ENCODE peak calls at places on chromosomes 4 and X, in ten cellular contexts. One of them, this sample, is unnamed. For H3K9me3, the result is how much of the 10 kb centered on the place peaks cover.

GRCh38 chr4:174136013-174136412 is 147.5 kb downstream of the FBXO8 start:
- DNase-seq in psoas muscle: no peak
- DNase-seq in cardiac muscle cell: peak
- DNase-seq in effector memory CD4-positive, alpha-beta T cell: no peak
- DNase-seq in breast epithelium: no peak
- DNase-seq in CD8-positive, alpha-beta T cell: no peak
- DNase-seq in uterus: no peak
- DNase-seq in CD8-positive, alpha-beta memory T cell: no peak
- DNase-seq in adrenal gland: peak
- DNase-seq in AG04450: no peak
- DNase-seq in this sample: no peak

GRCh38 chr4:173503330-173504180 is 26.5 kb downstream of the HAND2 start:
- DNase-seq in CD8-positive, alpha-beta T cell: no peak
- DNase-seq in effector memory CD4-positive, alpha-beta T cell: no peak
- DNase-seq in uterus: no peak
- DNase-seq in cardiac muscle cell: no peak
- DNase-seq in psoas muscle: no peak
- DNase-seq in breast epithelium: no peak
- DNase-seq in CD8-positive, alpha-beta memory T cell: no peak
- DNase-seq in adrenal gland: no peak
- DNase-seq in AG04450: no peak
- DNase-seq in this sample: no peak

GRCh38 chrX:50106051-50106450 is 94.8 kb downstream of the AKAP4 start:
- DNase-seq in adrenal gland: peak
- DNase-seq in CD8-positive, alpha-beta T cell: no peak
- DNase-seq in uterus: no peak
- DNase-seq in psoas muscle: no peak
- DNase-seq in breast epithelium: no peak
- DNase-seq in AG04450: no peak
- DNase-seq in effector memory CD4-positive, alpha-beta T cell: no peak
- DNase-seq in CD8-positive, alpha-beta memory T cell: no peak
- DNase-seq in cardiac muscle cell: no peak
- DNase-seq in this sample: no peak

GRCh38 chr4:76895619-76896018 is 2.3 kb downstream of the SOWAHB start:
- DNase-seq in CD8-positive, alpha-beta T cell: no peak
- DNase-seq in uterus: no peak
- DNase-seq in cardiac muscle cell: no peak
- DNase-seq in psoas muscle: no peak
- DNase-seq in breast epithelium: no peak
- DNase-seq in AG04450: no peak
- DNase-seq in CD8-positive, alpha-beta memory T cell: no peak
- DNase-seq in adrenal gland: no peak
- DNase-seq in effector memory CD4-positive, alpha-beta T cell: no peak
- DNase-seq in this sample: no peak

GRCh38 chrX:115233497-115234219 is at the start of gene LRCH2:
- DNase-seq in AG04450: peak
- DNase-seq in psoas muscle: peak
- DNase-seq in uterus: peak
- DNase-seq in CD8-positive, alpha-beta memory T cell: no peak
- DNase-seq in cardiac muscle cell: peak
- DNase-seq in adrenal gland: peak
- DNase-seq in CD8-positive, alpha-beta T cell: no peak
- DNase-seq in breast epithelium: no peak
- DNase-seq in effector memory CD4-positive, alpha-beta T cell: no peak
- DNase-seq in this sample: no peak

GRCh38 chrX:18793601-18794089 is 86.2 kb downstream of the PPEF1 start:
- DNase-seq in breast epithelium: no peak
- DNase-seq in effector memory CD4-positive, alpha-beta T cell: no peak
- DNase-seq in cardiac muscle cell: no peak
- DNase-seq in psoas muscle: no peak
- DNase-seq in AG04450: no peak
- DNase-seq in CD8-positive, alpha-beta T cell: no peak
- DNase-seq in uterus: no peak
- DNase-seq in adrenal gland: no peak
- DNase-seq in CD8-positive, alpha-beta memory T cell: no peak
- DNase-seq in this sample: no peak

GRCh38 chr4:6971536-6972374 is 62.1 kb downstream of the TBC1D14 start:
- DNase-seq in AG04450: no peak
- DNase-seq in uterus: no peak
- DNase-seq in effector memory CD4-positive, alpha-beta T cell: no peak
- DNase-seq in cardiac muscle cell: no peak
- DNase-seq in psoas muscle: no peak
- DNase-seq in adrenal gland: peak
- DNase-seq in CD8-positive, alpha-beta T cell: no peak
- DNase-seq in breast epithelium: no peak
- DNase-seq in CD8-positive, alpha-beta memory T cell: no peak
- DNase-seq in this sample: no peak

GRCh38 chrX:13121020-13121419 is 76.6 kb upstream of the FAM9C start:
- DNase-seq in breast epithelium: no peak
- DNase-seq in cardiac muscle cell: no peak
- DNase-seq in CD8-positive, alpha-beta memory T cell: no peak
- DNase-seq in uterus: no peak
- DNase-seq in adrenal gland: no peak
- DNase-seq in psoas muscle: no peak
- DNase-seq in effector memory CD4-positive, alpha-beta T cell: no peak
- DNase-seq in CD8-positive, alpha-beta T cell: no peak
- DNase-seq in AG04450: no peak
- DNase-seq in this sample: no peak

GRCh38 chr4:61911313-61911756 is 711.2 kb downstream of the ADGRL3 start:
- DNase-seq in AG04450: no peak
- DNase-seq in effector memory CD4-positive, alpha-beta T cell: no peak
- DNase-seq in adrenal gland: no peak
- DNase-seq in psoas muscle: no peak
- DNase-seq in breast epithelium: no peak
- DNase-seq in CD8-positive, alpha-beta memory T cell: no peak
- DNase-seq in uterus: no peak
- DNase-seq in CD8-positive, alpha-beta T cell: no peak
- DNase-seq in cardiac muscle cell: no peak
- DNase-seq in this sample: no peak

GRCh38 chr4:124275-125081 is at the start of gene ZNF718:
- DNase-seq in CD8-positive, alpha-beta memory T cell: peak
- DNase-seq in breast epithelium: peak
- DNase-seq in psoas muscle: peak
- DNase-seq in cardiac muscle cell: peak
- DNase-seq in adrenal gland: peak
- DNase-seq in effector memory CD4-positive, alpha-beta T cell: peak
- DNase-seq in AG04450: peak
- DNase-seq in CD8-positive, alpha-beta T cell: peak
- DNase-seq in uterus: peak
- DNase-seq in this sample: peak

GRCh38 chr4:125085-125820 is 952 bp downstream of the ZNF718 start:
- DNase-seq in CD8-positive, alpha-beta memory T cell: peak
- DNase-seq in adrenal gland: peak
- DNase-seq in CD8-positive, alpha-beta T cell: peak
- DNase-seq in uterus: no peak
- DNase-seq in psoas muscle: peak
- DNase-seq in effector memory CD4-positive, alpha-beta T cell: no peak
- DNase-seq in AG04450: no peak
- DNase-seq in breast epithelium: no peak
- DNase-seq in cardiac muscle cell: peak
- DNase-seq in this sample: no peak

GRCh38 chr4:116499-116898 is 7.8 kb upstream of the ZNF718 start:
- DNase-seq in adrenal gland: no peak
- DNase-seq in CD8-positive, alpha-beta memory T cell: no peak
- DNase-seq in AG04450: no peak
- DNase-seq in breast epithelium: no peak
- DNase-seq in cardiac muscle cell: no peak
- DNase-seq in effector memory CD4-positive, alpha-beta T cell: no peak
- DNase-seq in CD8-positive, alpha-beta T cell: no peak
- DNase-seq in psoas muscle: no peak
- DNase-seq in uterus: no peak
- DNase-seq in this sample: no peak

GRCh38 chr4:121408-122084 is 2.8 kb upstream of the ZNF718 start:
- DNase-seq in uterus: no peak
- DNase-seq in effector memory CD4-positive, alpha-beta T cell: peak
- DNase-seq in CD8-positive, alpha-beta memory T cell: no peak
- DNase-seq in AG04450: no peak
- DNase-seq in cardiac muscle cell: no peak
- DNase-seq in adrenal gland: no peak
- DNase-seq in psoas muscle: no peak
- DNase-seq in breast epithelium: no peak
- DNase-seq in CD8-positive, alpha-beta T cell: peak
- DNase-seq in this sample: no peak

DNA sequence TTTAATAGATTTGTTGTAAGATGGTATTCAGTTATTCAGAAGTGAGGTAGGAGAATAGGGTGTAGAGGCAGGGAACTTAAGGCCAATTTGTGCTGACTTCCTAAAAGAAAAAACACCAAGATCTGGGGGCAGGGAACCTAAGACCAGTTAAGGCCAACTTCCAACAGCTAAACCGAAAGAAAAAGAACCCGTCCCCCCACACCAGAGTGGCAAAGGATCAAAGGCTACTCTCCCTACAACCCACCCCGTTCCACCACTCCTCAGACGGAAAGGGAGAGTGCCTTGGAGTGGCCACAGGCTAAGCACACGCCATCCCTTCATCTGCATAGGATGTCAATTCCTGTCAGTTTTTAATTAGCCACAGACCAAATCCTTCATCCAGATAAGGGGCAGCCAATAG is 3.7 kb upstream of the ZNF718 start:
- DNase-seq in CD8-positive, alpha-beta T cell: no peak
- DNase-seq in effector memory CD4-positive, alpha-beta T cell: no peak
- DNase-seq in CD8-positive, alpha-beta memory T cell: no peak
- DNase-seq in cardiac muscle cell: no peak
- DNase-seq in uterus: no peak
- DNase-seq in adrenal gland: no peak
- DNase-seq in breast epithelium: no peak
- DNase-seq in psoas muscle: no peak
- DNase-seq in AG04450: no peak
- DNase-seq in this sample: no peak
- H3K9me3 ChIP-seq in CD8-positive, alpha-beta T cell: under half
- H3K9me3 ChIP-seq in effector memory CD4-positive, alpha-beta T cell: under half
- H3K9me3 ChIP-seq in CD8-positive, alpha-beta memory T cell: under half
- H3K9me3 ChIP-seq in cardiac muscle cell: under half
- H3K9me3 ChIP-seq in uterus: under half
- H3K9me3 ChIP-seq in adrenal gland: under half
- H3K9me3 ChIP-seq in breast epithelium: under half
- H3K9me3 ChIP-seq in psoas muscle: under half
- H3K9me3 ChIP-seq in AG04450: under half
- H3K9me3 ChIP-seq in this sample: under half

GRCh38 chr4:19195696-19196095 is 1056.0 kb upstream of the SLIT2 start:
- DNase-seq in adrenal gland: no peak
- DNase-seq in AG04450: no peak
- DNase-seq in breast epithelium: no peak
- DNase-seq in uterus: no peak
- DNase-seq in effector memory CD4-positive, alpha-beta T cell: no peak
- DNase-seq in cardiac muscle cell: no peak
- DNase-seq in psoas muscle: no peak
- DNase-seq in CD8-positive, alpha-beta memory T cell: no peak
- DNase-seq in CD8-positive, alpha-beta T cell: no peak
- DNase-seq in this sample: no peak
- H3K9me3 ChIP-seq in adrenal gland: under half
- H3K9me3 ChIP-seq in AG04450: under half
- H3K9me3 ChIP-seq in breast epithelium: under half
- H3K9me3 ChIP-seq in uterus: under half
- H3K9me3 ChIP-seq in effector memory CD4-positive, alpha-beta T cell: under half
- H3K9me3 ChIP-seq in cardiac muscle cell: under half
- H3K9me3 ChIP-seq in psoas muscle: under half
- H3K9me3 ChIP-seq in CD8-positive, alpha-beta memory T cell: under half
- H3K9me3 ChIP-seq in CD8-positive, alpha-beta T cell: under half
- H3K9me3 ChIP-seq in this sample: under half

GRCh38 chr4:49063670-49064069 is 77.6 kb downstream of the CWH43 start:
- DNase-seq in breast epithelium: no peak
- DNase-seq in adrenal gland: no peak
- DNase-seq in uterus: no peak
- DNase-seq in effector memory CD4-positive, alpha-beta T cell: no peak
- DNase-seq in CD8-positive, alpha-beta T cell: no peak
- DNase-seq in cardiac muscle cell: no peak
- DNase-seq in psoas muscle: no peak
- DNase-seq in AG04450: no peak
- DNase-seq in CD8-positive, alpha-beta memory T cell: no peak
- DNase-seq in this sample: no peak
- H3K9me3 ChIP-seq in breast epithelium: under half
- H3K9me3 ChIP-seq in adrenal gland: under half
- H3K9me3 ChIP-seq in uterus: under half
- H3K9me3 ChIP-seq in effector memory CD4-positive, alpha-beta T cell: under half
- H3K9me3 ChIP-seq in CD8-positive, alpha-beta T cell: under half
- H3K9me3 ChIP-seq in cardiac muscle cell: under half
- H3K9me3 ChIP-seq in psoas muscle: under half
- H3K9me3 ChIP-seq in AG04450: under half
- H3K9me3 ChIP-seq in CD8-positive, alpha-beta memory T cell: under half
- H3K9me3 ChIP-seq in this sample: under half

GRCh38 chr4:28354874-28355273 is 1494.2 kb downstream of the STIM2 start:
- DNase-seq in adrenal gland: no peak
- DNase-seq in uterus: no peak
- DNase-seq in AG04450: no peak
- DNase-seq in cardiac muscle cell: no peak
- DNase-seq in breast epithelium: no peak
- DNase-seq in effector memory CD4-positive, alpha-beta T cell: no peak
- DNase-seq in CD8-positive, alpha-beta T cell: no peak
- DNase-seq in psoas muscle: no peak
- DNase-seq in CD8-positive, alpha-beta memory T cell: no peak
- DNase-seq in this sample: no peak

GRCh38 chr4:28351826-28352225 is 1491.2 kb downstream of the STIM2 start:
- DNase-seq in CD8-positive, alpha-beta memory T cell: no peak
- DNase-seq in AG04450: no peak
- DNase-seq in effector memory CD4-positive, alpha-beta T cell: no peak
- DNase-seq in breast epithelium: no peak
- DNase-seq in adrenal gland: no peak
- DNase-seq in psoas muscle: no peak
- DNase-seq in cardiac muscle cell: no peak
- DNase-seq in CD8-positive, alpha-beta T cell: no peak
- DNase-seq in uterus: no peak
- DNase-seq in this sample: no peak

DNA sequence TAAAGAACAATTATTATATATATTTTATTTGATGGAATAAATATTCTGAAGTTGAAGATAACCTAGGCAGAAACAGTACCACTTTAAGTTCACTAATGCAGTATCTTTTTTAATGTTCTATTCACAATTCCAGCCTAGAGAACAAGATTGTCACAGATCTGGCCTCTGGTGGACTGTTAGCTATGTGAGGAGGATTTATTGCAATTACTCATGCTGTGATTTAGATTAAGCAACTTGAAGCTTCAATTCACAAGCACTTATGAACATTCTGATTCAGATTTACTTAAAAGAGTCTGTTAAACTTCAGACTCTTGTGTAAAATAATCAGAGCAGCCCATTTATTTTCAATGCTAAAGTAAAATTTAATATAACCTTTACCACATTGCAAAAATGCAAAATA is 1489.8 kb downstream of the STIM2 start:
- DNase-seq in breast epithelium: no peak
- DNase-seq in adrenal gland: no peak
- DNase-seq in CD8-positive, alpha-beta T cell: no peak
- DNase-seq in cardiac muscle cell: peak
- DNase-seq in CD8-positive, alpha-beta memory T cell: no peak
- DNase-seq in AG04450: no peak
- DNase-seq in effector memory CD4-positive, alpha-beta T cell: no peak
- DNase-seq in psoas muscle: no peak
- DNase-seq in uterus: no peak
- DNase-seq in this sample: no peak
- H3K9me3 ChIP-seq in breast epithelium: under half
- H3K9me3 ChIP-seq in adrenal gland: under half
- H3K9me3 ChIP-seq in CD8-positive, alpha-beta T cell: under half
- H3K9me3 ChIP-seq in cardiac muscle cell: under half
- H3K9me3 ChIP-seq in CD8-positive, alpha-beta memory T cell: under half
- H3K9me3 ChIP-seq in AG04450: under half
- H3K9me3 ChIP-seq in effector memory CD4-positive, alpha-beta T cell: under half
- H3K9me3 ChIP-seq in psoas muscle: under half
- H3K9me3 ChIP-seq in uterus: under half
- H3K9me3 ChIP-seq in this sample: under half